ENCODE peak calls at places on chromosomes 16 and 17, in four cellular contexts. A is omental fat pad, V is BE2C, T is GM13977. P is an unnamed sample.

GRCh38 chr17:73317554-73318426 is 6.0 kb upstream of the CDC42EP4 start:
- DNase-seq in T (no peak), V (no peak), A (no peak), P (no peak)

GRCh38 chr17:59124665-59125064 is 18.0 kb upstream of the TRIM37 start:
- DNase-seq in T (peak; percentile 23), A (no peak), V (no peak), P (no peak)

GRCh38 chr17:20300399-20301037 is 166.8 kb downstream of the LGALS9B start:
- DNase-seq in T (no peak), V (no peak), A (no peak), P (no peak)

GRCh38 chr17:64276961-64277505 is 14.0 kb upstream of the TEX2 start:
- DNase-seq in A (no peak), V (no peak), T (no peak), P (no peak)

GRCh38 chr16:72848759-72849664 is 198.9 kb downstream of the ZFHX3 start:
- DNase-seq in A (peak; percentile 73), V (peak; percentile 94), T (no peak), P (no peak)

GRCh38 chr16:56847173-56847948 is 17.6 kb upstream of the SLC12A3 start:
- DNase-seq in T (no peak), V (no peak), A (no peak), P (no peak)

GRCh38 chr17:76472258-76472645 is 4.8 kb downstream of the AANAT start:
- DNase-seq in T (no peak), V (no peak), A (no peak), P (no peak)

GRCh38 chr16:75260856-75261589 is 9.6 kb upstream of the BCAR1 start:
- DNase-seq in A (no peak), T (no peak), V (no peak), P (no peak)

GRCh38 chr17:36980281-36980761 is 31.6 kb downstream of the AATF start:
- DNase-seq in T (no peak), A (no peak), V (no peak), P (no peak)

GRCh38 chr17:44623070-44623725 is 33.1 kb upstream of the MEIOC start:
- DNase-seq in V (no peak), A (no peak), T (no peak), P (no peak)

GRCh38 chr17:78088529-78088928 is 40.0 kb downstream of the TMC6 start:
- DNase-seq in T (no peak), V (no peak), A (no peak), P (no peak)

GRCh38 chr16:19008770-19009169 is 25.0 kb downstream of the TMC7 start:
- DNase-seq in V (no peak), A (no peak), T (no peak), P (no peak)

GRCh38 chr16:23148513-23149266 is 562 bp downstream of the USP31 start:
- DNase-seq in V (peak; percentile 75), A (no peak), T (peak; percentile 72), P (peak; percentile 72)

GRCh38 chr17:37194208-37194607 is 181.6 kb upstream of the C17orf78 start:
- DNase-seq in V (no peak), A (no peak), T (no peak), P (no peak)

GRCh38 chr17:37373530-37374159 is 2.1 kb upstream of the C17orf78 start:
- DNase-seq in T (peak; percentile 79), V (peak; percentile 74), A (no peak), P (no peak)

GRCh38 chr17:45719335-45720071 is 64.6 kb upstream of the CRHR1 start:
- DNase-seq in V (peak; percentile 28), T (no peak), A (no peak), P (no peak)

GRCh38 chr16:88448461-88449266 is 4.4 kb upstream of the ZFPM1 start:
- DNase-seq in T (no peak), V (peak; percentile 53), A (no peak), P (no peak)

GRCh38 chr16:68696514-68696913 is 40.6 kb upstream of the CDH1 start:
- DNase-seq in V (no peak), A (no peak), T (no peak), P (no peak)

GRCh38 chr17:39867891-39868553 is at the start of gene ZPBP2:
- DNase-seq in T (no peak), V (no peak), A (no peak), P (no peak)

GRCh38 chr17:5819396-5819795 is 235.1 kb upstream of the NLRP1 start:
- DNase-seq in T (no peak), A (no peak), V (no peak), P (no peak)

GRCh38 chr17:8064590-8065019 is 22.9 kb downstream of the ALOX12B start:
- DNase-seq in A (no peak), V (no peak), T (no peak), P (no peak)

GRCh38 chr17:8062807-8063483 is 24.1 kb downstream of the ALOX15B start:
- DNase-seq in V (no peak), T (no peak), A (no peak), P (no peak)

GRCh38 chr17:8060274-8060673 is 21.4 kb downstream of the ALOX15B start:
- DNase-seq in A (no peak), T (peak; percentile 81), V (peak; percentile 36), P (peak; percentile 67)

GRCh38 chr17:8063761-8064589 is 23.5 kb downstream of the ALOX12B start:
- DNase-seq in V (no peak), T (no peak), A (no peak), P (no peak)

DNA sequence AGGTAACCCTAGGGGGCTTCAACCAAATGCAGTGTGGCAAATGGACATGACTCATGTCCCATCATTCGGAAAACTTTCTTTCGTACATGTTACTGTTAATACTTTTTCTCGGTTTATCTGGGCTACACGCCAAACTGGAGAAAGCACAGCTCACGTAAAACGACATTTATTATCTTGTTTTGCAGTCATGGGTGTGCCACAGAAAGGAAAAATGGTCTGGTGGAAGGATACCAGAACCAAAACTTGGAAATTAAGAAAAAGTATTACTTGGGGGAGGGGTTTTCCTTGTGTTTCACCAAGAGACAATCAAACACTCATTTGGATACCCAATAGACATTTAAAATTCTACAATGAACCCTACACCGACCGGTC is 23.6 kb downstream of the ALOX15B start:
- DNase-seq in T (no peak), V (no peak), A (no peak), P (no peak)
- TF ChIP-seq CTCF in T (no peak), V (no peak), A (no peak), P (no peak)

GRCh38 chr16:309476-309875 is 26.5 kb downstream of the PDIA2 start:
- DNase-seq in A (no peak), T (no peak), V (no peak), P (no peak)
- TF ChIP-seq CTCF in A (no peak), T (peak; percentile 18), V (no peak), P (no peak)

GRCh38 chr16:22141746-22142145 is 20.6 kb upstream of the SDR42E2 start:
- DNase-seq in T (no peak), A (no peak), V (peak; percentile 24), P (no peak)
- TF ChIP-seq CTCF in T (peak; percentile 38), A (no peak), V (peak; percentile 67), P (peak; percentile 63)

DNA sequence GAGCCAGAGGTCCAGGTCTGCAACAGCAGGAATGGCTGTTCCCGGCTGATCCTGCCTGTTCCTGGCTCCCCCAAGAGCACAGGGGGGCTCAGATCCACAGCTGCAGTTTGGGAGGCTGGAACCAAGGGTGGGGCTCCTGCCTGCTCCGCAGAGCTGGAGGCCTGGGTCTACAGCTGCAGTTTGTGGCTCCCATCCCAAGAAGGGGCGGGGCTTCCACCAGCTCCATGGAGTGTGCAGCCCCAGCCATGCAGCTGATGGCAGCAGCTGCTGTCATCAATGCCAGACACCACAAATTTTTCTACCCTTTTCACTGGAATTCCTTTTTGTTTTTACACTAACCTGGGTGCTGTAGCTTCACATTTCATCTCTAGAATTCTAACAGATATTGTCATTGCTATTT is 135.4 kb upstream of the KIF2B start:
- DNase-seq in T (no peak), V (peak; percentile 81), A (no peak), P (no peak)
- TF ChIP-seq CTCF in T (no peak), V (no peak), A (no peak), P (no peak)

GRCh38 chr16:25134306-25134705 is 22.8 kb downstream of the LCMT1 start:
- DNase-seq in T (no peak), A (no peak), V (no peak), P (no peak)

GRCh38 chr16:25140459-25140858 is 28.9 kb downstream of the LCMT1 start:
- DNase-seq in T (no peak), V (no peak), A (no peak), P (no peak)

GRCh38 chr16:25138130-25138529 is 26.6 kb downstream of the LCMT1 start:
- DNase-seq in V (no peak), A (no peak), T (no peak), P (no peak)

DNA sequence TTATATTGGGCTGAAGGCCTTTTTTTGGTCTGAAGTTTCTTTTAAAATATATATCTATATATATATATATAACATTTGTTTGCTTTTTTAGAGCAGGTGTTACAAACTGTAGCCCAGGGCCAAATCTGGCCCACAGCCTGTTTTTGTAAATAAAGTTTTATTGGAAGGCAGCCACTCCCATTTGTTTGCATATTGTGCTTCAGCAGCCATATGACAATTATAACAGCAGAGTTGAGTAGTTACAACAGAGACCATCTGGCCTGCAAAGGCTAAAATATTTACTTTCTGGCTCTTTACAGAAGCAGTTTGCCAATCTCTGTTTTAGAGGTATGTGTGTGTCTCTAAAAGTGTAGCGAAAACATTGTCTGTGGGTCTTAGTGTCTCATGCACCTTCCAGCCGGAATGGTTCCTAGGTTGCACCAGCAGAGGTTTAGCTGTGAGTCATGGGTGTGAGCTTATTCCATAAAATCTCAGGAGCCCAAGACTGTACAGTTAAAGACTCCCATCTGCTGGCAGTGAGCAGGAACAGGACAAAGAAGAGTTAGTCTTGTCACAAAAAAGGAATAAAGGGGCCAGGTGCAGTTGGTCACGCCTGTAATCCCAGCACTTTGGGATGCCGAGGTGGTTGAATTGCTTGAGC is 23.8 kb downstream of the LCMT1 start:
- DNase-seq in V (no peak), T (no peak), A (no peak), P (no peak)
- TF ChIP-seq CTCF in V (peak; percentile 8), T (no peak), A (no peak), P (no peak)

DNA sequence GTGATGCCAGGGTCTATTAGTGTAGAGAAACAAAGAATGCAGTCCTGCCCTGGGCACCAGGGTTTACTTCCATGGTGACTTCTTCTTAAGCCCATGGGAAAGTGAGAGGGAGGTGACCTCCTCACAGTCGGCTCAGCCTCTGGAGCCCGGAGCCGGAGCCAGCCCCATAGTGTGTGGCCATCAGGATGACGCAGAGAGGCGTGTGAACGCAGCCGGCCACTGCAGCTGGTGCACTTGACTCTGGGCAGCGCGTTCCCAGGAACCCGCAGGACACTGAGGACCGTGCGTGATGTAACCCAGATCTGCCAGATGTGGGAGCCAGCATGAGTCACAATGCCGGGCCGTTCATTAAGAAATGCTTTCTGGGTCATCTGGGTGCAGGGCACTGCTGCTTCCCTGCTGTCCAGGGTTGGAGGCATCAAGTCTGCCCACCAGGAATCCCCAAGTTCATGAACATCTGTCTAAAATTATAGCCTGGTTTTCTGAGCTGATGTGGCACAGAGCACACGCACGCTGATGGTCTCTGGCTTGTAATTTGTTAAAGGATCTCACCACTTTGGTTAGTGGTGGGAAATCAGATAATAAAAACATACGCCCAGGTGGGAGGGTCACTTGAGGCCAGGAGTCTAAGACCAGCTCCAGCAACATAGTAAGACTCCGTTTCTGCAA is 114.1 kb downstream of the PITPNC1 start:
- DNase-seq in A (peak; percentile 78), T (no peak), V (peak; percentile 94), P (no peak)
- TF ChIP-seq CTCF in A (no peak), T (no peak), V (no peak), P (no peak)